ENCODE peak calls at places on chromosomes 16 and 17, in seven cellular contexts. C, Q, P, E, V, I and U are unnamed samples. For H3K4me1, the result is how much of the 10 kb centered on the place peaks cover.

GRCh38 chr17:47692137-47692894 is 1.6 kb upstream of the TBKBP1 start:
- DNase-seq in C (no peak), Q (no peak), P (no peak), E (no peak), V (no peak), I (no peak), U (no peak)

GRCh38 chr17:59512844-59513383 is 52.5 kb upstream of the DHX40 start:
- DNase-seq in C (no peak), Q (no peak), P (no peak), E (no peak), V (no peak), I (no peak), U (no peak)

GRCh38 chr17:34647511-34647910 is 68.1 kb downstream of the TMEM132E start:
- DNase-seq in C (no peak), Q (no peak), P (no peak), E (no peak), V (no peak), I (no peak), U (no peak)

GRCh38 chr16:87499189-87499486 is 6.3 kb upstream of the ZCCHC14 start:
- DNase-seq in C (no peak), Q (no peak), P (no peak), E (no peak), V (no peak), I (no peak), U (no peak)

GRCh38 chr17:27892866-27893769 is at the start of gene LYRM9:
- DNase-seq in C (peak), Q (peak), P (peak), E (peak), V (peak), I (no peak), U (peak)

GRCh38 chr16:71672125-71672524 is 46.1 kb downstream of the MARVELD3 start:
- DNase-seq in C (no peak), Q (no peak), P (no peak), E (no peak), V (no peak), I (no peak), U (no peak)

GRCh38 chr16:19555938-19556778 is 655 bp downstream of the VPS35L start:
- DNase-seq in C (no peak), Q (no peak), P (peak), E (no peak), V (no peak), I (no peak), U (no peak)

GRCh38 chr17:50946891-50947843 is 81.0 kb upstream of the TOB1 start:
- DNase-seq in C (no peak), Q (no peak), P (no peak), E (no peak), V (peak), I (no peak), U (peak)

GRCh38 chr17:82923366-82924113 is 83.7 kb upstream of the ZNF750 start:
- DNase-seq in C (no peak), Q (no peak), P (no peak), E (no peak), V (no peak), I (no peak), U (no peak)

GRCh38 chr17:7383742-7384488 is 3.0 kb downstream of the TNK1 start:
- DNase-seq in C (peak), Q (no peak), P (peak), E (peak), V (no peak), I (no peak), U (no peak)

GRCh38 chr17:28327031-28327607 is 8.1 kb downstream of the TMEM97 start:
- DNase-seq in C (no peak), Q (no peak), P (peak), E (no peak), V (no peak), I (no peak), U (no peak)

GRCh38 chr16:84044108-84044488 is 1.5 kb upstream of the SLC38A8 start:
- DNase-seq in C (no peak), Q (no peak), P (no peak), E (no peak), V (no peak), I (no peak), U (no peak)

GRCh38 chr16:47045459-47045858 is 72.0 kb upstream of the DNAJA2 start:
- DNase-seq in C (no peak), Q (no peak), P (no peak), E (no peak), V (no peak), I (no peak), U (no peak)

GRCh38 chr17:83180996-83181481 is 101.6 kb downstream of the METRNL start:
- DNase-seq in C (peak), Q (peak), P (no peak), E (peak), V (peak), I (no peak), U (no peak)

GRCh38 chr17:35889818-35890773 is 9.9 kb upstream of the CCL5 start:
- DNase-seq in C (peak), Q (peak), P (peak), E (no peak), V (peak), I (no peak), U (no peak)

GRCh38 chr17:12983986-12984932 is 33.6 kb downstream of the ELAC2 start:
- DNase-seq in C (no peak), Q (peak), P (peak), E (peak), V (peak), I (no peak), U (peak)

GRCh38 chr17:12990041-12990808 is 27.6 kb downstream of the ELAC2 start:
- DNase-seq in C (no peak), Q (no peak), P (no peak), E (peak), V (no peak), I (no peak), U (no peak)

GRCh38 chr17:12985431-12986285 is 32.2 kb downstream of the ELAC2 start:
- DNase-seq in C (no peak), Q (no peak), P (no peak), E (peak), V (no peak), I (no peak), U (no peak)

GRCh38 chr17:12990926-12991325 is 26.9 kb downstream of the ELAC2 start:
- DNase-seq in C (no peak), Q (no peak), P (no peak), E (no peak), V (no peak), I (no peak), U (no peak)

DNA sequence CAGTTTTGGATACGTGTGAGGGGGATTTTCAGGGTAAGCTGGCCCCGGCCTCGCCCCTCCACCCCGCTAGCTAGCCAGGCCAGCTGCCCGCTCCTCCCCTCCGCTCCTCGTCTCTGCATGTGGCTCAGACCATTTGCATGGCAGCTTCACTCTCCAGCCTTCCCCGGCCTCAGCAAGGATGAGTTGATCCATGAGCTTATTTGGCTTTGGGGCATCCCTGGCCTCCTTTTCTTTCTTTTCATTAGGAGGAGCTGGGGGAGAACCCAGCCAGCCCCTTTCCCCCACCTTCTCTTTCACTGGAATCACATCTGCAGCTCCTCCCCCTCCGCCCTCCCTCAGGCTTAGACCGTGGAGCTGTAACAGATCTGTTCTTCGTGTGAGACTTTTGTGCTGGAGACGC is 30.7 kb downstream of the ELAC2 start:
- DNase-seq in C (no peak), Q (no peak), P (no peak), E (no peak), V (no peak), I (no peak), U (no peak)
- H3K4me1 ChIP-seq in C (under half), Q (under half), P (under half), E (under half), V (under half), I (under half), U (under half)

DNA sequence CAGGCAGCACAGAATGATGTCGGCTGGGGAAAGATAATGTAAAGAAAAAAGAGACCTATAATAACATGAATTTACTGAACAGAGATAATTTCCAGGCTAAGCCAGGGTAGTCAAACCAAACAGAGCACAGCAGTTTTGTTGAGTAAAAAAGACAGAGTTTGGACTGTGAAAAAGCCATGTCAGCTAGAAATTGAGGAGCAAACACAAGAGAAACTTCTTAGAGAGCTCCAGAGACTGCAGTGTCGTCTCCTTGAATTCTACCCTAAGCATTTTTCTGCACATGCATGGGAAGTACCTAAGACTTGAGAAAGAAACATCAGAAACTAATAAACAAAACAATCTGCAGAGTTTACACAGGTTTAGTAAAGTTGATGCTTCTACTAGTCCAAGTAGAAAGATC is 1098.8 kb upstream of the CDH8 start:
- DNase-seq in C (no peak), Q (no peak), P (no peak), E (no peak), V (no peak), I (no peak), U (no peak)
- TF ChIP-seq POLR2A in C (no peak), Q (no peak), P (no peak), E (no peak), V (no peak), I (no peak), U (no peak)

GRCh38 chr16:81804134-81804610 is 25.1 kb downstream of the PLCG2 start:
- DNase-seq in C (no peak), Q (no peak), P (no peak), E (no peak), V (no peak), I (no peak), U (no peak)
- H3K4me1 ChIP-seq in C (under half), Q (under half), P (under half), E (under half), V (under half), I (under half), U (under half)

DNA sequence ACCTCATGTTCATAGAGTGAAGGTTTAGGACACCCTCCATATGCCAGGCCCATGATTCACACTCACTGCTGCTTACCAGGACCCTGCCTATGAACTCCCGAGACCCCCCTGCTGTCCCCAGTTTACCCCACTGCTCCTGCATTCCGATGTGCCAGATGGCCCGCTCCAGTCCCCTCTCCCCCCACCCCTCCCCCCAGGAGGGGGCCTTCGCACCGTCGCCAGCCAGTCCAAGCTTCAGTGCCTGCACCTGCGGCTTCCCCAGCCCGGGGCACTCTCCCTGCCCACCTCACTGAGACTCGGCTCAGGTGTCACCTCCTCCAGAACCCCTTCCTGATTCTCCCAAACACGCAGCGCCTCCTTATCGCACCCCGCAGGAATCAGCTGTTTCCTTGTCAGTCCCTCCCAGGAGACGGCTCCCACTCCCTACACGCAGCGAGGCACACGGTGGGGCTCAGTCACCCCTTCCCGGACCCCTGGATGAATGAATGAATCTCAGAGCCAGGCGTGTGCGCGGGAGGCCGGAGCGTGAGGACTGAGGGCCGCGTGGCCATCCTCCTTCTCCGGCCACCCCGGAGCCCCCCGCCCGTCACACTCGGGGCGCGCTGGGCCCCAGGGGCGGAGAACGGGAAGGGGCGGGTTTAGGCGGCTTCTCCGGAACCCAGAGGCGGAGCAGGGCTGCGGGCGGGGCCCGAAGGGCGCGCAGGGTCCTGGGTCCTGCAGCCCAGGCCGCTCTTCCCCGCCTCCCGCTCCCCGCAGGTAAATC is 1.7 kb downstream of the MYO1C start:
- DNase-seq in C (peak), Q (peak), P (peak), E (peak), V (peak), I (no peak), U (peak)
- TF ChIP-seq POLR2A in C (peak), Q (peak), P (no peak), E (no peak), V (peak), I (peak), U (peak)

GRCh38 chr17:77390870-77391269 is 250.1 kb downstream of the SEC14L1 start:
- DNase-seq in C (no peak), Q (no peak), P (no peak), E (no peak), V (no peak), I (no peak), U (no peak)
- H3K4me1 ChIP-seq in C (half or more), Q (half or more), P (half or more), E (half or more), V (half or more), I (half or more), U (half or more)